ENCODE peak calls at places on chromosomes 6 and 20, in seven cellular contexts. One of them, this sample, is unnamed.

GRCh38 chr6:132978685-132979084 is 164.3 kb downstream of the RPS12 start:
- DNase-seq in activated T-cell treated with anti-CD3 and anti-CD28 coated beads, Interleukin-2, amount 50 U/mL, for 4 hours: no peak
- DNase-seq in A549: no peak
- DNase-seq in smooth muscle cell of the brain vasculature: no peak
- DNase-seq in BJ: no peak
- DNase-seq in epithelial cell of esophagus: peak
- DNase-seq in GM06990: no peak
- DNase-seq in this sample: no peak

GRCh38 chr20:54062812-54063280 is 7.5 kb downstream of the BCAS1 start:
- DNase-seq in activated T-cell treated with anti-CD3 and anti-CD28 coated beads, Interleukin-2, amount 50 U/mL, for 4 hours: no peak
- DNase-seq in A549: peak
- DNase-seq in smooth muscle cell of the brain vasculature: no peak
- DNase-seq in BJ: no peak
- DNase-seq in epithelial cell of esophagus: peak
- DNase-seq in GM06990: no peak
- DNase-seq in this sample: peak

GRCh38 chr6:30915591-30915946 is 1.5 kb downstream of the VARS2 start:
- DNase-seq in activated T-cell treated with anti-CD3 and anti-CD28 coated beads, Interleukin-2, amount 50 U/mL, for 4 hours: no peak
- DNase-seq in A549: peak
- DNase-seq in smooth muscle cell of the brain vasculature: peak
- DNase-seq in BJ: no peak
- DNase-seq in epithelial cell of esophagus: peak
- DNase-seq in GM06990: no peak
- DNase-seq in this sample: peak

GRCh38 chr6:108736832-108737231 is 111.4 kb upstream of the ARMC2 start:
- DNase-seq in activated T-cell treated with anti-CD3 and anti-CD28 coated beads, Interleukin-2, amount 50 U/mL, for 4 hours: no peak
- DNase-seq in A549: peak
- DNase-seq in smooth muscle cell of the brain vasculature: no peak
- DNase-seq in BJ: no peak
- DNase-seq in epithelial cell of esophagus: peak
- DNase-seq in GM06990: no peak
- DNase-seq in this sample: no peak

GRCh38 chr6:113719056-113719455 is 138.1 kb upstream of the MARCKS start:
- DNase-seq in activated T-cell treated with anti-CD3 and anti-CD28 coated beads, Interleukin-2, amount 50 U/mL, for 4 hours: no peak
- DNase-seq in A549: peak
- DNase-seq in smooth muscle cell of the brain vasculature: no peak
- DNase-seq in BJ: no peak
- DNase-seq in epithelial cell of esophagus: peak
- DNase-seq in GM06990: no peak
- DNase-seq in this sample: peak

GRCh38 chr20:49685809-49686208 is 27.9 kb downstream of the B4GALT5 start:
- DNase-seq in activated T-cell treated with anti-CD3 and anti-CD28 coated beads, Interleukin-2, amount 50 U/mL, for 4 hours: no peak
- DNase-seq in A549: no peak
- DNase-seq in smooth muscle cell of the brain vasculature: no peak
- DNase-seq in BJ: no peak
- DNase-seq in epithelial cell of esophagus: peak
- DNase-seq in GM06990: no peak
- DNase-seq in this sample: no peak

GRCh38 chr20:45402946-45403345 is 5.1 kb upstream of the DBNDD2 start:
- DNase-seq in activated T-cell treated with anti-CD3 and anti-CD28 coated beads, Interleukin-2, amount 50 U/mL, for 4 hours: no peak
- DNase-seq in A549: no peak
- DNase-seq in smooth muscle cell of the brain vasculature: no peak
- DNase-seq in BJ: no peak
- DNase-seq in epithelial cell of esophagus: no peak
- DNase-seq in GM06990: no peak
- DNase-seq in this sample: no peak

GRCh38 chr6:20367716-20368485 is 33.8 kb upstream of the E2F3 start:
- DNase-seq in activated T-cell treated with anti-CD3 and anti-CD28 coated beads, Interleukin-2, amount 50 U/mL, for 4 hours: peak
- DNase-seq in A549: no peak
- DNase-seq in smooth muscle cell of the brain vasculature: no peak
- DNase-seq in BJ: no peak
- DNase-seq in epithelial cell of esophagus: peak
- DNase-seq in GM06990: no peak
- DNase-seq in this sample: no peak

GRCh38 chr6:167580512-167580911 is 246.2 kb upstream of the AFDN start:
- DNase-seq in activated T-cell treated with anti-CD3 and anti-CD28 coated beads, Interleukin-2, amount 50 U/mL, for 4 hours: no peak
- DNase-seq in A549: no peak
- DNase-seq in smooth muscle cell of the brain vasculature: no peak
- DNase-seq in BJ: no peak
- DNase-seq in epithelial cell of esophagus: no peak
- DNase-seq in GM06990: no peak
- DNase-seq in this sample: no peak

GRCh38 chr6:26311385-26312095 is 53.5 kb upstream of the BTN3A2 start:
- DNase-seq in activated T-cell treated with anti-CD3 and anti-CD28 coated beads, Interleukin-2, amount 50 U/mL, for 4 hours: peak
- DNase-seq in A549: no peak
- DNase-seq in smooth muscle cell of the brain vasculature: no peak
- DNase-seq in BJ: no peak
- DNase-seq in epithelial cell of esophagus: peak
- DNase-seq in GM06990: peak
- DNase-seq in this sample: no peak

GRCh38 chr6:166387642-166388325 is 5.0 kb upstream of the MPC1 start:
- DNase-seq in activated T-cell treated with anti-CD3 and anti-CD28 coated beads, Interleukin-2, amount 50 U/mL, for 4 hours: no peak
- DNase-seq in A549: no peak
- DNase-seq in smooth muscle cell of the brain vasculature: no peak
- DNase-seq in BJ: no peak
- DNase-seq in epithelial cell of esophagus: no peak
- DNase-seq in GM06990: no peak
- DNase-seq in this sample: no peak

GRCh38 chr6:1960484-1961142 is 284.8 kb downstream of the GMDS start:
- DNase-seq in activated T-cell treated with anti-CD3 and anti-CD28 coated beads, Interleukin-2, amount 50 U/mL, for 4 hours: no peak
- DNase-seq in A549: no peak
- DNase-seq in smooth muscle cell of the brain vasculature: no peak
- DNase-seq in BJ: no peak
- DNase-seq in epithelial cell of esophagus: peak
- DNase-seq in GM06990: no peak
- DNase-seq in this sample: no peak